ENCODE peak calls at places on chromosomes 3 and 15, in seven cellular contexts. One of them, this sample, is unnamed.

GRCh38 chr3:101824691-101825090 is 24.6 kb upstream of the NFKBIZ start:
- DNase-seq in H1: no peak
- DNase-seq in GM12891: no peak
- DNase-seq in K562: no peak
- DNase-seq in SK-N-SH: no peak
- DNase-seq in GM12878: no peak
- DNase-seq in HepG2: no peak
- DNase-seq in this sample: no peak

GRCh38 chr3:14513566-14514322 is 26.4 kb downstream of the GRIP2 start:
- DNase-seq in GM12878: no peak
- DNase-seq in GM12891: no peak
- DNase-seq in H1: no peak
- DNase-seq in SK-N-SH: no peak
- DNase-seq in HepG2: no peak
- DNase-seq in K562: no peak
- DNase-seq in this sample: no peak

GRCh38 chr3:117393119-117393518 is 683.5 kb downstream of the TUSC7 start:
- DNase-seq in SK-N-SH: no peak
- DNase-seq in GM12878: no peak
- DNase-seq in H1: no peak
- DNase-seq in GM12891: no peak
- DNase-seq in K562: no peak
- DNase-seq in HepG2: no peak
- DNase-seq in this sample: no peak

GRCh38 chr15:96232335-96232734 is 98.2 kb upstream of the NR2F2 start:
- DNase-seq in K562: no peak
- DNase-seq in GM12878: no peak
- DNase-seq in HepG2: no peak
- DNase-seq in GM12891: no peak
- DNase-seq in H1: no peak
- DNase-seq in SK-N-SH: no peak
- DNase-seq in this sample: no peak

GRCh38 chr3:155596614-155597013 is 148.3 kb downstream of the PLCH1 start:
- DNase-seq in GM12891: no peak
- DNase-seq in SK-N-SH: no peak
- DNase-seq in GM12878: no peak
- DNase-seq in K562: no peak
- DNase-seq in HepG2: no peak
- DNase-seq in H1: no peak
- DNase-seq in this sample: no peak

GRCh38 chr3:37640636-37641375 is 220.9 kb upstream of the CTDSPL start:
- DNase-seq in H1: no peak
- DNase-seq in SK-N-SH: no peak
- DNase-seq in GM12878: no peak
- DNase-seq in HepG2: no peak
- DNase-seq in GM12891: no peak
- DNase-seq in K562: no peak
- DNase-seq in this sample: no peak

GRCh38 chr15:29699791-29700190 is 122.5 kb downstream of the TJP1 start:
- DNase-seq in HepG2: no peak
- DNase-seq in K562: no peak
- DNase-seq in GM12878: no peak
- DNase-seq in SK-N-SH: no peak
- DNase-seq in H1: no peak
- DNase-seq in GM12891: no peak
- DNase-seq in this sample: no peak

GRCh38 chr3:125073506-125073905 is 17.7 kb upstream of the HEG1 start:
- DNase-seq in HepG2: no peak
- DNase-seq in H1: no peak
- DNase-seq in K562: no peak
- DNase-seq in GM12878: no peak
- DNase-seq in SK-N-SH: no peak
- DNase-seq in GM12891: no peak
- DNase-seq in this sample: no peak

GRCh38 chr3:44906997-44907396 is 32.6 kb downstream of the TGM4 start:
- DNase-seq in GM12891: no peak
- DNase-seq in H1: no peak
- DNase-seq in SK-N-SH: no peak
- DNase-seq in GM12878: no peak
- DNase-seq in K562: no peak
- DNase-seq in HepG2: no peak
- DNase-seq in this sample: no peak

GRCh38 chr3:158508481-158508880 is 62.5 kb upstream of the MLF1 start:
- DNase-seq in HepG2: no peak
- DNase-seq in K562: no peak
- DNase-seq in GM12891: no peak
- DNase-seq in H1: no peak
- DNase-seq in GM12878: no peak
- DNase-seq in SK-N-SH: no peak
- DNase-seq in this sample: no peak

GRCh38 chr3:49351521-49352011 is 6.6 kb downstream of the GPX1 start:
- DNase-seq in K562: no peak
- DNase-seq in HepG2: no peak
- DNase-seq in GM12891: no peak
- DNase-seq in SK-N-SH: no peak
- DNase-seq in H1: no peak
- DNase-seq in GM12878: no peak
- DNase-seq in this sample: no peak

GRCh38 chr3:59245879-59246501 is 196.2 kb upstream of the CFAP20DC start:
- DNase-seq in HepG2: no peak
- DNase-seq in H1: no peak
- DNase-seq in SK-N-SH: no peak
- DNase-seq in GM12891: no peak
- DNase-seq in K562: no peak
- DNase-seq in GM12878: no peak
- DNase-seq in this sample: no peak

GRCh38 chr3:53809267-53809666 is 37.0 kb downstream of the CHDH start:
- DNase-seq in K562: no peak
- DNase-seq in GM12891: no peak
- DNase-seq in H1: no peak
- DNase-seq in GM12878: no peak
- DNase-seq in SK-N-SH: no peak
- DNase-seq in HepG2: no peak
- DNase-seq in this sample: no peak

GRCh38 chr15:52798529-52799101 is 8.5 kb upstream of the ONECUT1 start:
- DNase-seq in GM12891: no peak
- DNase-seq in K562: no peak
- DNase-seq in H1: peak; percentile 83
- DNase-seq in HepG2: no peak
- DNase-seq in GM12878: no peak
- DNase-seq in SK-N-SH: no peak
- DNase-seq in this sample: no peak

GRCh38 chr15:101795455-101795854 is 7.9 kb upstream of the OR4F6 start:
- DNase-seq in SK-N-SH: no peak
- DNase-seq in HepG2: no peak
- DNase-seq in H1: no peak
- DNase-seq in GM12878: no peak
- DNase-seq in GM12891: no peak
- DNase-seq in K562: no peak
- DNase-seq in this sample: no peak

GRCh38 chr3:153173758-153174516 is 11.9 kb downstream of the RAP2B start:
- DNase-seq in GM12878: no peak
- DNase-seq in HepG2: peak; percentile 39
- DNase-seq in H1: no peak
- DNase-seq in GM12891: no peak
- DNase-seq in SK-N-SH: no peak
- DNase-seq in K562: peak; percentile 44
- DNase-seq in this sample: no peak

GRCh38 chr3:18071833-18072232 is 329.4 kb upstream of the TBC1D5 start:
- DNase-seq in SK-N-SH: no peak
- DNase-seq in GM12878: no peak
- DNase-seq in HepG2: no peak
- DNase-seq in H1: no peak
- DNase-seq in K562: no peak
- DNase-seq in GM12891: no peak
- DNase-seq in this sample: no peak

GRCh38 chr3:183984749-183985729 is 32.6 kb downstream of the ABCC5 start:
- DNase-seq in SK-N-SH: no peak
- DNase-seq in K562: no peak
- DNase-seq in HepG2: peak; percentile 15
- DNase-seq in H1: no peak
- DNase-seq in GM12891: no peak
- DNase-seq in GM12878: no peak
- DNase-seq in this sample: no peak

DNA sequence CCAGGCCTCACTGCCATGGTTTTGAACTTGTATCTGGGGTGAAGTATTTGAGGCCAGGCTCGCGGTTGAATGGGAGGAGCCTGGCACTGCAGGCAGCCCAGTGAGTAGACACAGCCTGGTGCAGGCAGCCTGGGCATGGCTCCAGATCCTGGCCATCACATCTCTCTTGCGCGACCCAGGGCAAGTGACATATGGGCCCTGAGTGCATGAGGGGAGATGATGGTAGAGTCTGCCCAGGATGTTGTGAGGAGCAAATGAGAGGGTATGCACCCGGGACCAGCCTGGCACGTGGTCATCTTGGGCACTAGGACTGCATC is 103.5 kb downstream of the TBC1D2B start:
- DNase-seq in GM12878: no peak
- DNase-seq in GM12891: no peak
- DNase-seq in SK-N-SH: peak; percentile 66
- DNase-seq in H1: peak; percentile 33
- DNase-seq in HepG2: no peak
- DNase-seq in K562: no peak
- DNase-seq in this sample: no peak
- TF ChIP-seq TAF1 in GM12878: no peak
- TF ChIP-seq TAF1 in GM12891: no peak
- TF ChIP-seq TAF1 in SK-N-SH: no peak
- TF ChIP-seq TAF1 in H1: no peak
- TF ChIP-seq TAF1 in HepG2: no peak
- TF ChIP-seq TAF1 in K562: no peak
- TF ChIP-seq TAF1 in this sample: no peak

DNA sequence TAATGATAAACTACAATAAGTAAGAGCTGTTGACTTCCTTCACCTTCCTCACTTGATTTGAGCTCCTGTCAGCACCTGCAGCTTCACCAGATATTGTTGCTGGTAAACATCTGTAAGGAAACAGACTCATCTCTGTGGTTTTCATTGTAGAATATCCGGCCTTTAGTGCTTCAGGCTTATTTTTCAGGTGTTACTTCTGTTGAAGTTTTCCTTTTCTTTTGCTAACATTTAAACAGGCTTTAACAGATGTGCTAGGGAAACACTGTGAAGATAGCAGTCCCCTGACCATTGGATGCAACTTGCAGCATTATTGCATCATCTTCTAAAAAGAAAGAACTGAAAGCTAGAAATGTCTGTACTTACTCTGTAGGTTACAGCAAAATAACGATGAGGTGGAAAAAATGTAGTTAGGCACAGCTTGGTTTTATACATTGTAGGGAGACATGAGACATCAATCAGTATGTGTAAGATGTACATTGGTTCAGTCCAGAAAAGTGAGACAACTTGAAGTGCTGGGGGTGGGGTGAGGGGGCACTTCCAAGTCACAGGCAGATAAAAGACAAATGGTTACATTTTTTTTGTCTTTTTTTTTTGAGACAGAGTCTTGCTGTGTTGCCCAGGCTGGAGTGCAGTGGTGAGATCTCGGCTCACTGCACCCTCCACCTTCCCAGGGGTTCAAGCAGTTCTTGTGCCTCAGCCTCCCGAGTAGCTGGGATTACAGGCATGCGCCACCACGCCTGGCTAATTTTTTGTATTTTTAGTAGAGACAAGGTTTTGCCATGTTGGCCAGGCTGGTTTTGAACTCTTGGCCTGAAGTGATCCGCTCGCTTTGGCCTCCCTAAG is 10.2 kb downstream of the EDEM1 start:
- DNase-seq in HepG2: no peak
- DNase-seq in GM12878: peak; percentile 83
- DNase-seq in K562: peak; percentile 30
- DNase-seq in H1: no peak
- DNase-seq in SK-N-SH: no peak
- DNase-seq in GM12891: no peak
- DNase-seq in this sample: no peak
- TF ChIP-seq TAF1 in HepG2: no peak
- TF ChIP-seq TAF1 in GM12878: no peak
- TF ChIP-seq TAF1 in K562: no peak
- TF ChIP-seq TAF1 in H1: no peak
- TF ChIP-seq TAF1 in SK-N-SH: no peak
- TF ChIP-seq TAF1 in GM12891: no peak
- TF ChIP-seq TAF1 in this sample: no peak

DNA sequence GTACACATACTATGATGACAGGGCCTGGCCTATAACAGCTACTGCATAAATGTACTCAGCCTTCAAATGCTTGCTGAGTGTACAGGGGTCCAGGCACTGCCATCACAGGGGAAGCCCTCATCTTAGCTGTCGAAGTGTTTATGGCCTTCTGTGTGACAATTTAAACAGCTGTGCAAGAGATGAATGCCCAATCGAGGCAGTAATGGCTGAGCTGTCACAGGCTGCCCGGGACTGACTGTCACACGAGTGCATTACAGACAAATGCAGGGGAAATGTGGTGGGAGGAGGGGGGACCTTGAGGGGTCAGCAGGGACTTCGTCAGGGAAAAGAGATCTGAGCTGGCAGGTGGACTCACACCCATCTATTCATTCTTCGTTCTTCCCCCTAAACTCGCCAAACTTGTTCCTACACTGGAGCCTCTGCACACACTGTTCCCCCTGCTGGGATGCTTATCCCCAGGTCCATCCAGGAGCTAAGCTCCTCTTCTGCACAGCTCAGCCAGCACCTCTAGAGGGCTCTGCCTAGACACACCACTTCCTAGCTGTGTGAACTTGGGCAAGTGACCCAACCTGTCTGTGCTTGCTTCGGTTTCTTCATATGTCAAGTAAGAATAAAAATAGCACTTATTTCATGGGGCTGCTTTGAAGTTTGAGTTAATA is 156.2 kb upstream of the IQSEC1 start:
- DNase-seq in K562: peak; percentile 74
- DNase-seq in H1: no peak
- DNase-seq in HepG2: peak; percentile 37
- DNase-seq in GM12891: no peak
- DNase-seq in SK-N-SH: peak; percentile 71
- DNase-seq in GM12878: peak; percentile 2
- DNase-seq in this sample: no peak
- TF ChIP-seq TAF1 in K562: no peak
- TF ChIP-seq TAF1 in H1: no peak
- TF ChIP-seq TAF1 in HepG2: no peak
- TF ChIP-seq TAF1 in GM12891: no peak
- TF ChIP-seq TAF1 in SK-N-SH: no peak
- TF ChIP-seq TAF1 in GM12878: no peak
- TF ChIP-seq TAF1 in this sample: no peak

GRCh38 chr15:70717237-70717793 is 46.0 kb downstream of the UACA start:
- DNase-seq in K562: no peak
- DNase-seq in HepG2: no peak
- DNase-seq in GM12878: no peak
- DNase-seq in SK-N-SH: no peak
- DNase-seq in GM12891: no peak
- DNase-seq in H1: no peak
- DNase-seq in this sample: no peak

GRCh38 chr15:70713547-70714414 is 49.6 kb downstream of the UACA start:
- DNase-seq in H1: no peak
- DNase-seq in GM12891: no peak
- DNase-seq in K562: no peak
- DNase-seq in GM12878: no peak
- DNase-seq in SK-N-SH: no peak
- DNase-seq in HepG2: no peak
- DNase-seq in this sample: no peak

GRCh38 chr15:70710714-70711113 is 52.6 kb downstream of the UACA start:
- DNase-seq in K562: no peak
- DNase-seq in GM12878: no peak
- DNase-seq in GM12891: no peak
- DNase-seq in SK-N-SH: no peak
- DNase-seq in HepG2: no peak
- DNase-seq in H1: no peak
- DNase-seq in this sample: no peak

GRCh38 chr15:70715840-70716510 is 47.4 kb downstream of the UACA start:
- DNase-seq in H1: no peak
- DNase-seq in GM12878: no peak
- DNase-seq in K562: no peak
- DNase-seq in GM12891: no peak
- DNase-seq in HepG2: no peak
- DNase-seq in SK-N-SH: no peak
- DNase-seq in this sample: no peak

GRCh38 chr15:70714575-70714974 is 48.8 kb downstream of the UACA start:
- DNase-seq in K562: no peak
- DNase-seq in SK-N-SH: no peak
- DNase-seq in H1: no peak
- DNase-seq in GM12891: no peak
- DNase-seq in HepG2: no peak
- DNase-seq in GM12878: no peak
- DNase-seq in this sample: no peak
- TF ChIP-seq TAF1 in K562: no peak
- TF ChIP-seq TAF1 in SK-N-SH: no peak
- TF ChIP-seq TAF1 in H1: no peak
- TF ChIP-seq TAF1 in GM12891: no peak
- TF ChIP-seq TAF1 in HepG2: no peak
- TF ChIP-seq TAF1 in GM12878: no peak
- TF ChIP-seq TAF1 in this sample: no peak

This sample was measured in GM12892.